ENCODE peak calls at places on chromosomes 1 and 21, in five cellular contexts. Q, M, C, N and B are unnamed samples.

GRCh38 chr1:46301406-46302090 is 1.9 kb downstream of the LRRC41 start:
- DNase-seq in C (peak; percentile 77), M (no peak), N (peak; percentile 77), Q (no peak), B (peak; percentile 14)

GRCh38 chr1:162028726-162029125 is 5.1 kb upstream of the OLFML2B start:
- DNase-seq in Q (no peak), N (no peak), C (no peak), M (peak; percentile 38), B (no peak)

GRCh38 chr1:147494998-147495580 is 46.2 kb upstream of the BCL9 start:
- DNase-seq in Q (no peak), M (peak; percentile 13), C (peak; percentile 88), N (peak; percentile 70), B (peak; percentile 42)

GRCh38 chr1:228782662-228783414 is 47.6 kb downstream of the RHOU start:
- DNase-seq in N (no peak), M (no peak), C (no peak), Q (no peak), B (no peak)

GRCh38 chr1:164706596-164706995 is 147.6 kb downstream of the PBX1 start:
- DNase-seq in M (no peak), Q (no peak), C (no peak), N (no peak), B (no peak)

GRCh38 chr21:40345700-40346099 is 478.5 kb downstream of the PCP4 start:
- DNase-seq in N (no peak), Q (no peak), M (no peak), C (no peak), B (no peak)

GRCh38 chr1:8031176-8031785 is 5.2 kb upstream of the ERRFI1 start:
- DNase-seq in Q (no peak), C (no peak), N (peak; percentile 38), M (no peak), B (no peak)

GRCh38 chr21:39666681-39667315 is 54.1 kb downstream of the B3GALT5 start:
- DNase-seq in M (no peak), Q (no peak), C (no peak), N (no peak), B (no peak)

GRCh38 chr1:93874025-93874651 is 4.9 kb downstream of the DNTTIP2 start:
- DNase-seq in Q (no peak), M (no peak), N (no peak), C (no peak), B (no peak)

GRCh38 chr1:14853518-14853917 is 255.0 kb downstream of the KAZN start:
- DNase-seq in C (no peak), Q (no peak), N (no peak), M (no peak), B (no peak)

GRCh38 chr1:205042911-205043806 is at the start of gene CNTN2:
- DNase-seq in N (peak; percentile 12), Q (no peak), M (no peak), C (no peak), B (no peak)

GRCh38 chr1:52056937-52057231 is 789 bp downstream of the BTF3L4 start:
- DNase-seq in Q (no peak), C (no peak), M (no peak), N (no peak), B (no peak)

GRCh38 chr1:52057245-52057644 is 1.1 kb downstream of the BTF3L4 start:
- DNase-seq in C (no peak), N (peak; percentile 27), M (no peak), Q (no peak), B (no peak)

GRCh38 chr1:52055854-52056109 is 313 bp upstream of the BTF3L4 start:
- DNase-seq in M (no peak), Q (no peak), C (no peak), N (no peak), B (no peak)

GRCh38 chr1:52055066-52055853 is at the start of gene TXNDC12:
- DNase-seq in N (peak; percentile 94), Q (peak; percentile 96), M (peak; percentile 69), C (peak; percentile 92), B (peak; percentile 73)

GRCh38 chr1:52056110-52056936 is at the start of gene BTF3L4:
- DNase-seq in Q (peak; percentile 98), N (peak; percentile 97), C (peak; percentile 98), M (peak; percentile 66), B (peak; percentile 93)
- TF ChIP-seq EP300 in Q (no peak), N (no peak), C (no peak), M (peak; percentile 63), B (peak; percentile 90)

GRCh38 chr1:155976913-155977606 is 1.3 kb downstream of the ARHGEF2 start:
- DNase-seq in N (peak; percentile 32), Q (no peak), M (no peak), C (no peak), B (no peak)
- TF ChIP-seq POLR2A in N (no peak), Q (no peak), M (no peak), C (no peak), B (no peak)

DNA sequence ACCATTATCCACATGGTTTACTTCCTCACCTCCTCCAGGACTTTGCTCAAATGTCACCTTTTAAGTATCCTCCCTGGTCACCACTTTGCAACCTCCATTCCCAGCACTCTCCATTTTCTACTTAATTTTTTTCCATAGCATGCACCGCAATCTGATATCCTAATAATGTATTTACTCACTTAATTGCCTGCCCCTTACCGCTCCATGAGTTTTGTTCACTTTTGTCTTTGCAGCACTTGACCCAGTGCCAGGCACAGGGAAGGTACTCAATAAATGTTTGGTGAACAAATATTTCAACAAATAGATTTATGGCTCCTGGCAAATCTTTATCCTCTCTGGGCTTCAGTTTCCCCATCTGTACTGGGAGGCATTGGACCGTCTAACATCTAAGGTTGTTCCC is 53.6 kb downstream of the UBE2T start:
- DNase-seq in C (no peak), Q (no peak), N (no peak), M (no peak), B (no peak)
- TF ChIP-seq EP300 in C (no peak), Q (no peak), N (no peak), M (no peak), B (no peak)

GRCh38 chr1:244065960-244066388 is 14.9 kb downstream of the ZBTB18 start:
- DNase-seq in M (no peak), Q (no peak), N (no peak), C (no peak), B (no peak)

GRCh38 chr1:244064621-244065020 is 13.5 kb downstream of the ZBTB18 start:
- DNase-seq in N (no peak), Q (no peak), M (no peak), C (no peak), B (no peak)

GRCh38 chr1:244063498-244063897 is 12.4 kb downstream of the ZBTB18 start:
- DNase-seq in Q (no peak), C (no peak), M (no peak), N (no peak), B (no peak)

GRCh38 chr1:244066954-244067716 is 16.1 kb downstream of the ZBTB18 start:
- DNase-seq in C (no peak), M (no peak), Q (no peak), N (no peak), B (no peak)

DNA sequence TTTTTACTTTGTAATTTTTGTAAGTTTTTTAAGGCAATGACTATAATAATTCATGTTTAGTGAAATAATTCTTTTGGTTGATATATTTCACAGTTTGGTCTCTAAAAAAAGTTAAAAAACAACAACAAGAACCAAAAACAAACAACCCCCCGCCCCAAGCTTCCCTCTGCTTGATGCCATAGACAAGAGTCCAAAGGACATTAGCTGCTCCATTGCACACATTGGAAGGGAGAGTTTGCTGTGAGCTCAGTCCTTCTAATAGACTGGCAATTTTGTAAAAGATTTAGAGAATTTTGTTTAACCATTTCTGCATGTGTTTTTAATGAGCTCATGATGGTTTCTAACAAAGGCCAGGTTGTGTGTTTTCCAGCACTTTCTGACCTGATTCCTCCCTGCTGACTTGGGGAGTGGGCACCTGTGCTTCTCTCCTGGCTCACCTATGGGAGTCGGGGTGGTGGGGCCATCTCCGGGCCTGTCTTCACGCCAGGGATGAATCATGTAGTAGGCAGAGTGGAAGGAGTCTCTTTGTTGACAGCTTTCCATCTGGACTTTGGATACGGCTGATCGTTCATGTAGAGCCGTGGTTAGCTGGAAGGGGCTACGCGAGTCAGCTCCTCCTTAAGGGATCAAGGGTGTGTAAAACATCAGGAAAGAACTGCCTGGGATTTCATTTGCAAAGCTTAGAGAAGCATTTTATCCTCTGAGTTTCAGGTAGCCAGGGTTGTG is 14.1 kb downstream of the ZBTB18 start:
- DNase-seq in N (no peak), M (no peak), Q (no peak), C (no peak), B (no peak)
- TF ChIP-seq POLR2A in N (no peak), M (no peak), Q (no peak), C (no peak), B (no peak)